ENCODE peak calls at places on chromosomes 4 and X, in ten cellular contexts. K is fibroblast of the aortic adventitia, J is fibroblast of pulmonary artery, N is BJ, T is HFF-Myc, Z is AG10803, H is psoas muscle, L is cardiac muscle cell, X is PC-3, Y is Panc1. C is an unnamed sample.
A peak's percentile ranks its signal among the peaks of the same experiment; 100 is the strongest.

GRCh38 chr4:146329042-146329716 is 114.8 kb downstream of the REELD1 start:
- DNase-seq in K (peak; percentile 84), J (peak; percentile 83), N (peak; percentile 62), T (no peak), Z (peak; percentile 74), H (no peak), L (no peak), X (peak; percentile 89), Y (peak; percentile 27), C (peak; percentile 62)

GRCh38 chrX:13252726-13253125 is 67.1 kb downstream of the ATXN3L start:
- DNase-seq in K (peak; percentile 16), J (no peak), N (no peak), T (no peak), Z (peak; percentile 36), H (no peak), L (no peak), X (no peak), Y (no peak), C (peak; percentile 71)

GRCh38 chr4:156779774-156780173 is 191.8 kb downstream of the PDGFC start:
- DNase-seq in K (peak; percentile 58), J (peak; percentile 67), N (peak; percentile 68), T (peak; percentile 85), Z (peak; percentile 95), H (no peak), L (no peak), X (peak; percentile 84), Y (no peak), C (peak; percentile 91)

GRCh38 chr4:72997409-72997808 is 72.1 kb downstream of the COX18 start:
- DNase-seq in K (peak; percentile 13), J (peak; percentile 16), N (no peak), T (no peak), Z (peak; percentile 13), H (no peak), L (no peak), X (peak; percentile 82), Y (no peak), C (no peak)

GRCh38 chr4:19748470-19748869 is 503.2 kb upstream of the SLIT2 start:
- DNase-seq in K (peak; percentile 98), J (peak; percentile 97), N (peak; percentile 86), T (peak; percentile 50), Z (peak; percentile 96), H (peak; percentile 15), L (no peak), X (no peak), Y (no peak), C (peak; percentile 89)

GRCh38 chr4:6275898-6276563 is 6.4 kb downstream of the WFS1 start:
- DNase-seq in K (no peak), J (no peak), N (no peak), T (no peak), Z (no peak), H (no peak), L (no peak), X (no peak), Y (no peak), C (no peak)

GRCh38 chr4:189385579-189385978 is 555.1 kb upstream of the FRG1 start:
- DNase-seq in K (no peak), J (no peak), N (no peak), T (no peak), Z (no peak), H (no peak), L (no peak), X (no peak), Y (no peak), C (no peak)

GRCh38 chrX:136839196-136839595 is 41.3 kb downstream of the RBMX start:
- DNase-seq in K (no peak), J (no peak), N (peak; percentile 46), T (no peak), Z (peak; percentile 53), H (no peak), L (no peak), X (no peak), Y (no peak), C (no peak)

GRCh38 chr4:69617083-69617694 is 22.3 kb downstream of the UGT2A2 start:
- DNase-seq in K (peak; percentile 68), J (peak; percentile 55), N (no peak), T (no peak), Z (peak; percentile 1), H (no peak), L (peak; percentile 21), X (peak; percentile 76), Y (no peak), C (no peak)

GRCh38 chr4:73764513-73764912 is 24.1 kb downstream of the CXCL8 start:
- DNase-seq in K (peak; percentile 71), J (peak; percentile 44), N (no peak), T (no peak), Z (no peak), H (no peak), L (no peak), X (peak; percentile 72), Y (no peak), C (peak; percentile 41)

GRCh38 chr4:189022441-189023035 is 883.3 kb downstream of the TRIML1 start:
- DNase-seq in K (peak; percentile 4), J (peak; percentile 12), N (peak; percentile 46), T (no peak), Z (peak; percentile 48), H (no peak), L (no peak), X (peak; percentile 38), Y (no peak), C (peak; percentile 48)

GRCh38 chr4:4425119-4425690 is 38.3 kb downstream of the NSG1 start:
- DNase-seq in K (no peak), J (no peak), N (no peak), T (no peak), Z (no peak), H (no peak), L (no peak), X (no peak), Y (no peak), C (no peak)

GRCh38 chr4:38691251-38692008 is 27.4 kb downstream of the KLF3 start:
- DNase-seq in K (peak; percentile 88), J (peak; percentile 91), N (peak; percentile 59), T (no peak), Z (peak; percentile 89), H (no peak), L (no peak), X (no peak), Y (no peak), C (peak; percentile 74)

GRCh38 chr4:170022211-170022610 is 4.0 kb downstream of the MFAP3L start:
- DNase-seq in K (no peak), J (no peak), N (no peak), T (no peak), Z (no peak), H (no peak), L (no peak), X (no peak), Y (no peak), C (no peak)

GRCh38 chr4:145271194-145271593 is 90.8 kb upstream of the OTUD4 start:
- DNase-seq in K (no peak), J (no peak), N (no peak), T (no peak), Z (no peak), H (no peak), L (no peak), X (no peak), Y (no peak), C (no peak)

GRCh38 chr4:145488310-145488709 is 6.7 kb downstream of the SMAD1 start:
- DNase-seq in K (no peak), J (no peak), N (no peak), T (no peak), Z (no peak), H (no peak), L (no peak), X (no peak), Y (no peak), C (no peak)

GRCh38 chr4:100984901-100985300 is 362.4 kb downstream of the PPP3CA start:
- DNase-seq in K (peak; percentile 81), J (peak; percentile 68), N (peak; percentile 90), T (no peak), Z (peak; percentile 78), H (no peak), L (no peak), X (peak; percentile 41), Y (no peak), C (peak; percentile 73)

GRCh38 chr4:20288846-20289512 is 37.3 kb downstream of the SLIT2 start:
- DNase-seq in K (peak; percentile 73), J (peak; percentile 35), N (no peak), T (no peak), Z (peak; percentile 73), H (no peak), L (no peak), X (peak; percentile 83), Y (no peak), C (peak; percentile 47)

GRCh38 chr4:39048291-39048690 is 13.7 kb upstream of the KLHL5 start:
- DNase-seq in K (peak; percentile 9), J (no peak), N (no peak), T (no peak), Z (no peak), H (no peak), L (no peak), X (no peak), Y (no peak), C (no peak)

GRCh38 chr4:25767877-25768475 is 94.8 kb downstream of the SEL1L3 start:
- DNase-seq in K (peak; percentile 84), J (peak; percentile 87), N (no peak), T (peak; percentile 38), Z (peak; percentile 73), H (peak; percentile 22), L (peak; percentile 80), X (peak; percentile 69), Y (peak; percentile 54), C (peak; percentile 73)

GRCh38 chrX:103404225-103405008 is 28.1 kb downstream of the BEX3 start:
- DNase-seq in K (peak; percentile 89), J (peak; percentile 95), N (peak; percentile 33), T (peak; percentile 75), Z (peak; percentile 85), H (peak; percentile 35), L (peak; percentile 84), X (peak; percentile 60), Y (peak; percentile 58), C (peak; percentile 86)

GRCh38 chr4:177907736-177908424 is 465.6 kb upstream of the AGA start:
- DNase-seq in K (no peak), J (no peak), N (no peak), T (no peak), Z (no peak), H (no peak), L (peak; percentile 63), X (no peak), Y (no peak), C (no peak)
- H3K4me3 ChIP-seq in K (no peak overlapping the region), J (no peak overlapping the region), N (no peak overlapping the region), T (no peak overlapping the region), Z (no peak overlapping the region), H (no peak overlapping the region), L (peak overlapping the region; percentile 26), X (no peak overlapping the region), Y (no peak overlapping the region), C (no peak overlapping the region)

GRCh38 chr4:164197556-164197955 is 556.4 kb upstream of the SMIM31 start:
- DNase-seq in K (no peak), J (no peak), N (no peak), T (no peak), Z (no peak), H (no peak), L (no peak), X (no peak), Y (no peak), C (no peak)
- TF ChIP-seq CTCF in K (no peak), J (no peak), N (no peak), T (no peak), Z (no peak), H (no peak), L (no peak), X (no peak), Y (no peak), C (no peak)

GRCh38 chr4:180455226-180455625 is 1788.0 kb upstream of the TENM3 start:
- DNase-seq in K (no peak), J (no peak), N (no peak), T (no peak), Z (no peak), H (no peak), L (no peak), X (peak; percentile 18), Y (no peak), C (no peak)
- H3K4me3 ChIP-seq in K (no peak overlapping the region), J (no peak overlapping the region), N (no peak overlapping the region), T (no peak overlapping the region), Z (no peak overlapping the region), H (no peak overlapping the region), L (no peak overlapping the region), X (no peak overlapping the region), Y (no peak overlapping the region), C (no peak overlapping the region)

GRCh38 chrX:19990519-19991349 is at the start of gene BCLAF3:
- DNase-seq in K (peak; percentile 79), J (peak; percentile 84), N (peak; percentile 15), T (peak; percentile 26), Z (peak; percentile 82), H (peak; percentile 90), L (peak; percentile 91), X (peak; percentile 94), Y (peak; percentile 20), C (peak; percentile 93)
- TF ChIP-seq CTCF in K (peak; percentile 53), J (peak; percentile 35), N (peak; percentile 52), T (peak; percentile 73), Z (peak; percentile 44), H (peak; percentile 75), L (peak; percentile 72), X (peak; percentile 75), Y (peak; percentile 92), C (peak; percentile 69)